ENCODE peak calls at places on chromosome 20, in six cellular contexts. One of them, this sample, is unnamed.

GRCh38 chr20:46990017-46990810 is 95.6 kb downstream of the EYA2 start:
- DNase-seq in HepG2: no peak
- DNase-seq in endothelial cell of umbilical vein: no peak
- DNase-seq in WTC11: no peak
- DNase-seq in K562: peak
- DNase-seq in H1: no peak
- DNase-seq in this sample: no peak

GRCh38 chr20:63106108-63106764 is 99.5 kb upstream of the BHLHE23 start:
- DNase-seq in WTC11: no peak
- DNase-seq in H1: no peak
- DNase-seq in HepG2: no peak
- DNase-seq in K562: no peak
- DNase-seq in endothelial cell of umbilical vein: no peak
- DNase-seq in this sample: peak

GRCh38 chr20:42003380-42003779 is 385.2 kb upstream of the CHD6 start:
- DNase-seq in endothelial cell of umbilical vein: no peak
- DNase-seq in WTC11: no peak
- DNase-seq in K562: no peak
- DNase-seq in H1: no peak
- DNase-seq in HepG2: no peak
- DNase-seq in this sample: no peak

GRCh38 chr20:64083380-64084208 is 604 bp downstream of the LKAAEAR1 start:
- DNase-seq in K562: peak
- DNase-seq in endothelial cell of umbilical vein: peak
- DNase-seq in H1: peak
- DNase-seq in WTC11: peak
- DNase-seq in HepG2: peak
- DNase-seq in this sample: peak

GRCh38 chr20:62496525-62497218 is 20.9 kb upstream of the GATA5 start:
- DNase-seq in WTC11: peak
- DNase-seq in H1: peak
- DNase-seq in K562: peak
- DNase-seq in endothelial cell of umbilical vein: no peak
- DNase-seq in HepG2: no peak
- DNase-seq in this sample: no peak

GRCh38 chr20:24653306-24653705 is 183.9 kb downstream of the SYNDIG1 start:
- DNase-seq in endothelial cell of umbilical vein: no peak
- DNase-seq in WTC11: no peak
- DNase-seq in K562: no peak
- DNase-seq in H1: no peak
- DNase-seq in HepG2: no peak
- DNase-seq in this sample: peak

GRCh38 chr20:51326241-51326819 is 216.2 kb downstream of the NFATC2 start:
- DNase-seq in H1: peak
- DNase-seq in HepG2: peak
- DNase-seq in endothelial cell of umbilical vein: peak
- DNase-seq in WTC11: peak
- DNase-seq in K562: peak
- DNase-seq in this sample: peak

GRCh38 chr20:51187318-51187717 is 164.4 kb upstream of the KCNG1 start:
- DNase-seq in endothelial cell of umbilical vein: no peak
- DNase-seq in WTC11: no peak
- DNase-seq in HepG2: no peak
- DNase-seq in K562: no peak
- DNase-seq in H1: no peak
- DNase-seq in this sample: no peak

GRCh38 chr20:64080013-64080812 is at the start of gene OPRL1:
- DNase-seq in H1: peak
- DNase-seq in HepG2: no peak
- DNase-seq in K562: no peak
- DNase-seq in WTC11: no peak
- DNase-seq in endothelial cell of umbilical vein: peak
- DNase-seq in this sample: no peak

GRCh38 chr20:61649879-61650200 is 397.8 kb downstream of the CDH4 start:
- DNase-seq in endothelial cell of umbilical vein: no peak
- DNase-seq in HepG2: no peak
- DNase-seq in K562: no peak
- DNase-seq in WTC11: no peak
- DNase-seq in H1: no peak
- DNase-seq in this sample: no peak

GRCh38 chr20:5316188-5317158 is at the start of gene PROKR2:
- DNase-seq in K562: no peak
- DNase-seq in endothelial cell of umbilical vein: no peak
- DNase-seq in WTC11: peak
- DNase-seq in HepG2: no peak
- DNase-seq in H1: peak
- DNase-seq in this sample: no peak

GRCh38 chr20:57941572-57942381 is 232.0 kb upstream of the PMEPA1 start:
- DNase-seq in WTC11: no peak
- DNase-seq in HepG2: no peak
- DNase-seq in K562: no peak
- DNase-seq in H1: no peak
- DNase-seq in endothelial cell of umbilical vein: no peak
- DNase-seq in this sample: no peak

GRCh38 chr20:9103955-9104354 is 35.1 kb downstream of the PLCB4 start:
- DNase-seq in H1: no peak
- DNase-seq in WTC11: no peak
- DNase-seq in endothelial cell of umbilical vein: no peak
- DNase-seq in HepG2: no peak
- DNase-seq in K562: no peak
- DNase-seq in this sample: peak

GRCh38 chr20:62317167-62317655 is 14.4 kb downstream of the ADRM1 start:
- DNase-seq in K562: no peak
- DNase-seq in H1: no peak
- DNase-seq in endothelial cell of umbilical vein: no peak
- DNase-seq in WTC11: no peak
- DNase-seq in HepG2: no peak
- DNase-seq in this sample: no peak

GRCh38 chr20:47540443-47541354 is 39.0 kb downstream of the NCOA3 start:
- DNase-seq in K562: peak
- DNase-seq in WTC11: no peak
- DNase-seq in H1: no peak
- DNase-seq in endothelial cell of umbilical vein: no peak
- DNase-seq in HepG2: peak
- DNase-seq in this sample: peak

GRCh38 chr20:24136659-24137246 is 148.2 kb upstream of the GGTLC1 start:
- DNase-seq in WTC11: no peak
- DNase-seq in H1: no peak
- DNase-seq in endothelial cell of umbilical vein: no peak
- DNase-seq in K562: no peak
- DNase-seq in HepG2: no peak
- DNase-seq in this sample: no peak

GRCh38 chr20:18840248-18840645 is 26.7 kb downstream of the SCP2D1 start:
- DNase-seq in K562: no peak
- DNase-seq in WTC11: no peak
- DNase-seq in endothelial cell of umbilical vein: no peak
- DNase-seq in H1: no peak
- DNase-seq in HepG2: no peak
- DNase-seq in this sample: no peak

GRCh38 chr20:3071610-3072529 is at the start of gene OXT:
- DNase-seq in H1: peak
- DNase-seq in WTC11: peak
- DNase-seq in HepG2: no peak
- DNase-seq in endothelial cell of umbilical vein: peak
- DNase-seq in K562: no peak
- DNase-seq in this sample: no peak

GRCh38 chr20:33816191-33816590 is 5.0 kb downstream of the CHMP4B start:
- DNase-seq in HepG2: no peak
- DNase-seq in H1: no peak
- DNase-seq in WTC11: no peak
- DNase-seq in K562: no peak
- DNase-seq in endothelial cell of umbilical vein: no peak
- DNase-seq in this sample: no peak

GRCh38 chr20:57524511-57525176 is at the start of gene CTCFL:
- DNase-seq in endothelial cell of umbilical vein: no peak
- DNase-seq in K562: peak
- DNase-seq in WTC11: peak
- DNase-seq in HepG2: no peak
- DNase-seq in H1: no peak
- DNase-seq in this sample: no peak

GRCh38 chr20:62299666-62300236 is 3.0 kb upstream of the ADRM1 start:
- DNase-seq in H1: no peak
- DNase-seq in HepG2: no peak
- DNase-seq in endothelial cell of umbilical vein: no peak
- DNase-seq in K562: no peak
- DNase-seq in WTC11: no peak
- DNase-seq in this sample: no peak

GRCh38 chr20:62352402-62353288 is 14.5 kb downstream of the LAMA5 start:
- DNase-seq in H1: no peak
- DNase-seq in HepG2: no peak
- DNase-seq in WTC11: no peak
- DNase-seq in K562: no peak
- DNase-seq in endothelial cell of umbilical vein: no peak
- DNase-seq in this sample: peak

GRCh38 chr20:55415567-55416142 is 589.7 kb downstream of the CBLN4 start:
- DNase-seq in HepG2: peak
- DNase-seq in endothelial cell of umbilical vein: no peak
- DNase-seq in K562: no peak
- DNase-seq in WTC11: no peak
- DNase-seq in H1: no peak
- DNase-seq in this sample: peak

GRCh38 chr20:235891-236290 is 8.8 kb downstream of the DEFB129 start:
- DNase-seq in WTC11: no peak
- DNase-seq in H1: no peak
- DNase-seq in endothelial cell of umbilical vein: peak
- DNase-seq in K562: no peak
- DNase-seq in HepG2: no peak
- DNase-seq in this sample: no peak

GRCh38 chr20:24587384-24588046 is 118.1 kb downstream of the SYNDIG1 start:
- DNase-seq in WTC11: no peak
- DNase-seq in K562: no peak
- DNase-seq in H1: no peak
- DNase-seq in HepG2: no peak
- DNase-seq in endothelial cell of umbilical vein: no peak
- DNase-seq in this sample: no peak

GRCh38 chr20:34755367-34755766 is 51.2 kb downstream of the TP53INP2 start:
- DNase-seq in WTC11: no peak
- DNase-seq in HepG2: no peak
- DNase-seq in H1: no peak
- DNase-seq in K562: no peak
- DNase-seq in endothelial cell of umbilical vein: no peak
- DNase-seq in this sample: no peak

GRCh38 chr20:50464026-50464724 is 46.0 kb upstream of the PTPN1 start:
- DNase-seq in H1: peak
- DNase-seq in WTC11: peak
- DNase-seq in HepG2: peak
- DNase-seq in endothelial cell of umbilical vein: peak
- DNase-seq in K562: peak
- DNase-seq in this sample: peak

GRCh38 chr20:23690581-23690980 is 1.7 kb upstream of the CST4 start:
- DNase-seq in HepG2: no peak
- DNase-seq in WTC11: no peak
- DNase-seq in K562: no peak
- DNase-seq in endothelial cell of umbilical vein: no peak
- DNase-seq in H1: no peak
- DNase-seq in this sample: no peak

GRCh38 chr20:10984294-10984693 is 310.5 kb upstream of the JAG1 start:
- DNase-seq in endothelial cell of umbilical vein: no peak
- DNase-seq in WTC11: no peak
- DNase-seq in K562: no peak
- DNase-seq in H1: no peak
- DNase-seq in HepG2: no peak
- DNase-seq in this sample: no peak

GRCh38 chr20:63534427-63534830 is 2.7 kb downstream of the PTK6 start:
- DNase-seq in HepG2: no peak
- DNase-seq in H1: peak
- DNase-seq in K562: no peak
- DNase-seq in WTC11: no peak
- DNase-seq in endothelial cell of umbilical vein: no peak
- DNase-seq in this sample: no peak

GRCh38 chr20:47790032-47790965 is 5.0 kb upstream of the SULF2 start:
- DNase-seq in WTC11: no peak
- DNase-seq in H1: no peak
- DNase-seq in endothelial cell of umbilical vein: no peak
- DNase-seq in HepG2: no peak
- DNase-seq in K562: no peak
- DNase-seq in this sample: no peak

GRCh38 chr20:45229264-45230056 is 8.3 kb downstream of the SEMG2 start:
- DNase-seq in WTC11: peak
- DNase-seq in H1: peak
- DNase-seq in HepG2: peak
- DNase-seq in endothelial cell of umbilical vein: no peak
- DNase-seq in K562: peak
- DNase-seq in this sample: no peak
- TF ChIP-seq JUN in WTC11: no peak
- TF ChIP-seq JUN in H1: no peak
- TF ChIP-seq JUN in HepG2: no peak
- TF ChIP-seq JUN in endothelial cell of umbilical vein: no peak
- TF ChIP-seq JUN in K562: no peak
- TF ChIP-seq JUN in this sample: no peak

GRCh38 chr20:60206259-60206658 is 248.0 kb downstream of the CDH26 start:
- DNase-seq in HepG2: peak
- DNase-seq in WTC11: peak
- DNase-seq in H1: no peak
- DNase-seq in K562: peak
- DNase-seq in endothelial cell of umbilical vein: no peak
- DNase-seq in this sample: peak
- TF ChIP-seq JUN in HepG2: no peak
- TF ChIP-seq JUN in WTC11: no peak
- TF ChIP-seq JUN in H1: no peak
- TF ChIP-seq JUN in K562: no peak
- TF ChIP-seq JUN in endothelial cell of umbilical vein: no peak
- TF ChIP-seq JUN in this sample: no peak

DNA sequence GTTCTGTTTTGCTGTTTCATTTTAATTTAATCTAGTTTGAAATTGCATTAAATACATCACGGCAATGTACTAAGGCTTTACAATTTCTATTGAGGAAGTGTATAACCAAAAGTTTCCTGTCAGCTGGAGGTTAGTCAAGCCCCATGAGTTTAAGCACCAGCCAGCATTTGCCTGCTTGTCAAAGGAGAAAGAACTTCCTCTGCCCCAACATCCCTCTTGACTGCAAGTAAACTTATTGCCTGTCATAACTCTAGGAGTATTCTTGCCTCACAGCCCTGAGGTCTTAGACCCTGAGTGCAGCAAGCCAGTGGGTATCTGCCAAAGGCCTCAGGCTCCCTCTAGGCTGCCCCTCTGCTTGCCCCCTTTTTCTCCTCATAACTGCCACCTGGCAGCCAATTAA is 106.7 kb upstream of the INSM1 start:
- DNase-seq in HepG2: no peak
- DNase-seq in H1: no peak
- DNase-seq in K562: no peak
- DNase-seq in endothelial cell of umbilical vein: no peak
- DNase-seq in WTC11: no peak
- DNase-seq in this sample: no peak
- TF ChIP-seq JUN in HepG2: no peak
- TF ChIP-seq JUN in H1: no peak
- TF ChIP-seq JUN in K562: no peak
- TF ChIP-seq JUN in endothelial cell of umbilical vein: no peak
- TF ChIP-seq JUN in WTC11: no peak
- TF ChIP-seq JUN in this sample: no peak

DNA sequence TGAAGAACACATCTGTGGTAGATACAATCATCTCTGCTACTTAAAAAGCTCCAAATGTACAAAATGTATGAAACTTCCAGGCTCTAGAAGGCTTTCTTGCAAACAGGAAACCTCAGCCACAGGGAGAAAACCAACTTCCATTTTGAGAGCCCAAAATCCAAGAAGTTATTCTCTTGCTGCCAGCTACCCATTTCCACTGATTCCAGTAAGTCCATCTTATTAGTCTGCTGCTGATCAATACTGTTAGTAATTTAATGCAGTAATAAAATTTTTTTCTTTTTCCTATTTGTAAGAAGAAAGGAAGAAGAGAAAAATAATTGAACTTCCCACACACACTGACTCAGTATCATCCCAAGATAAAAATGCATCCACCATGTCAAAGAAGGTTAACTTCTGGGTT is 169.5 kb downstream of the TASP1 start:
- DNase-seq in WTC11: no peak
- DNase-seq in HepG2: no peak
- DNase-seq in H1: no peak
- DNase-seq in K562: no peak
- DNase-seq in endothelial cell of umbilical vein: no peak
- DNase-seq in this sample: no peak
- TF ChIP-seq JUN in WTC11: no peak
- TF ChIP-seq JUN in HepG2: no peak
- TF ChIP-seq JUN in H1: no peak
- TF ChIP-seq JUN in K562: no peak
- TF ChIP-seq JUN in endothelial cell of umbilical vein: no peak
- TF ChIP-seq JUN in this sample: no peak